ENCODE peak calls at places on chromosome 19, in six cellular contexts. H is germinal center; R is mammary epithelial cell; F is activated effector memory CD4-positive, alpha-beta T cell treated with anti-CD3 and anti-CD28 coated beads, Interleukin-2, amount 50 U/mL, for 16 hours; V is HTR-8/SVneo; K is SW480. P is an unnamed sample.

GRCh38 chr19:40281381-40282208 is 3.5 kb downstream of the AKT2 start:
- DNase-seq in F (no peak), R (no peak), K (no peak), V (no peak), H (no peak), P (peak; percentile 10)

GRCh38 chr19:4582980-4583842 is 23.7 kb upstream of the SEMA6B start:
- DNase-seq in K (peak; percentile 87), V (no peak), F (no peak), R (peak; percentile 24), H (no peak), P (no peak)

GRCh38 chr19:2716275-2716650 is 4.9 kb downstream of the DIRAS1 start:
- DNase-seq in K (no peak), V (no peak), R (no peak), H (no peak), F (no peak), P (no peak)

GRCh38 chr19:33590224-33590623 is 31.5 kb upstream of the CHST8 start:
- DNase-seq in K (no peak), H (no peak), F (no peak), V (no peak), R (no peak), P (no peak)

GRCh38 chr19:955803-956746 is 28.1 kb upstream of the WDR18 start:
- DNase-seq in K (no peak), H (no peak), F (no peak), V (no peak), R (no peak), P (no peak)

GRCh38 chr19:30132312-30133075 is 190.5 kb downstream of the URI1 start:
- DNase-seq in H (no peak), F (peak; percentile 54), K (no peak), R (no peak), V (no peak), P (no peak)

GRCh38 chr19:40416918-40417713 is 3.9 kb upstream of the PRX start:
- DNase-seq in R (peak; percentile 55), V (no peak), K (peak; percentile 82), F (no peak), H (no peak), P (peak; percentile 48)

GRCh38 chr19:58054792-58055482 is 4.1 kb upstream of the ZNF135 start:
- DNase-seq in V (no peak), H (no peak), R (no peak), F (no peak), K (no peak), P (peak; percentile 12)

GRCh38 chr19:42301646-42302204 is at the start of gene PRR19:
- DNase-seq in R (no peak), F (no peak), V (no peak), H (no peak), K (no peak), P (peak; percentile 19)

GRCh38 chr19:57302727-57303401 is 17.4 kb upstream of the ZNF543 start:
- DNase-seq in V (no peak), K (no peak), F (no peak), H (no peak), R (peak; percentile 55), P (no peak)

GRCh38 chr19:45195764-45196163 is 17.2 kb downstream of the BLOC1S3 start:
- DNase-seq in H (no peak), K (no peak), R (no peak), F (no peak), V (no peak), P (no peak)

GRCh38 chr19:13314761-13315160 is 164.6 kb downstream of the IER2 start:
- DNase-seq in R (no peak), K (no peak), V (no peak), F (no peak), H (no peak), P (no peak)

GRCh38 chr19:45495178-45495577 is 1.7 kb downstream of the RTN2 start:
- DNase-seq in K (no peak), V (no peak), F (no peak), R (no peak), H (no peak), P (no peak)

GRCh38 chr19:1214862-1215731 is 9.5 kb downstream of the STK11 start:
- DNase-seq in F (no peak), H (no peak), V (no peak), K (no peak), R (no peak), P (no peak)

GRCh38 chr19:45824041-45824471 is 8.9 kb upstream of the RSPH6A start:
- DNase-seq in V (no peak), K (no peak), R (peak; percentile 63), H (no peak), F (no peak), P (peak; percentile 75)

GRCh38 chr19:17260842-17261325 is 3.7 kb downstream of the USHBP1 start:
- DNase-seq in H (peak; percentile 92), K (peak; percentile 84), F (peak; percentile 97), V (peak; percentile 89), R (peak; percentile 66), P (peak; percentile 92)

P was measured in dermis blood vessel endothelial cell.